ENCODE peak calls at places on chromosome 19, in seven cellular contexts. I, M, F, O, T, V and P are unnamed samples.

GRCh38 chr19:18520848-18521691 is 800 bp downstream of the ELL start:
- DNase-seq in I (peak; percentile 22), V (peak; percentile 73), T (peak; percentile 42), M (no peak), O (no peak), F (no peak), P (peak; percentile 66)

GRCh38 chr19:4676955-4677731 is 7.0 kb upstream of the MYDGF start:
- DNase-seq in F (peak; percentile 69), O (no peak), M (peak; percentile 62), T (peak; percentile 28), I (peak; percentile 18), V (no peak), P (no peak)

GRCh38 chr19:18590273-18591272 is 2.0 kb downstream of the REX1BD start:
- DNase-seq in F (peak; percentile 51), T (no peak), V (no peak), I (no peak), O (peak; percentile 76), M (peak; percentile 73), P (no peak)

GRCh38 chr19:19600793-19601346 is 17.6 kb downstream of the PBX4 start:
- DNase-seq in V (no peak), T (no peak), O (no peak), I (no peak), F (no peak), M (no peak), P (no peak)

GRCh38 chr19:10625003-10625761 is at the start of gene SLC44A2:
- DNase-seq in M (peak; percentile 36), T (no peak), V (peak; percentile 83), O (peak; percentile 77), I (peak; percentile 41), F (peak; percentile 89), P (peak; percentile 90)

GRCh38 chr19:7874080-7874856 is at the start of gene PRR36:
- DNase-seq in O (no peak), V (no peak), F (peak; percentile 57), M (no peak), I (peak; percentile 35), T (no peak), P (no peak)

GRCh38 chr19:30116984-30117555 is 175.0 kb downstream of the URI1 start:
- DNase-seq in O (no peak), M (no peak), T (no peak), V (no peak), I (no peak), F (no peak), P (no peak)

GRCh38 chr19:288911-289310 is 2.3 kb downstream of the PLPP2 start:
- DNase-seq in F (no peak), T (no peak), M (no peak), I (no peak), V (no peak), O (no peak), P (no peak)

GRCh38 chr19:19385900-19386339 is 19.6 kb upstream of the GATAD2A start:
- DNase-seq in M (no peak), O (no peak), V (no peak), I (peak; percentile 30), T (peak; percentile 68), F (peak; percentile 55), P (peak; percentile 55)

GRCh38 chr19:7832009-7832408 is 2.0 kb downstream of the EVI5L start:
- DNase-seq in O (no peak), V (no peak), I (no peak), F (no peak), T (no peak), M (no peak), P (no peak)

GRCh38 chr19:5046339-5047039 is 77.6 kb downstream of the KDM4B start:
- DNase-seq in O (peak; percentile 17), I (no peak), F (no peak), V (no peak), M (no peak), T (no peak), P (no peak)

GRCh38 chr19:35736913-35737886 is 5.1 kb downstream of the IGFLR1 start:
- DNase-seq in I (no peak), M (no peak), T (no peak), V (no peak), O (no peak), F (no peak), P (peak; percentile 25)

GRCh38 chr19:6769006-6769637 is 1.9 kb upstream of the SH2D3A start:
- DNase-seq in O (no peak), T (peak; percentile 18), V (no peak), M (peak; percentile 20), I (no peak), F (no peak), P (no peak)

GRCh38 chr19:39671739-39672363 is 16.1 kb downstream of the LGALS16 start:
- DNase-seq in V (no peak), O (peak; percentile 31), I (peak; percentile 44), F (no peak), T (peak; percentile 59), M (peak; percentile 50), P (no peak)

GRCh38 chr19:12665646-12666304 is 767 bp downstream of the MAN2B1 start:
- DNase-seq in M (no peak), O (no peak), F (no peak), I (no peak), V (no peak), T (peak; percentile 12), P (no peak)

GRCh38 chr19:38142176-38143035 is 81.6 kb downstream of the DPF1 start:
- DNase-seq in M (peak; percentile 51), T (peak; percentile 40), O (peak; percentile 32), I (peak; percentile 37), V (peak; percentile 68), F (peak; percentile 63), P (peak; percentile 58)

GRCh38 chr19:2613507-2614295 is 88.8 kb downstream of the GNG7 start:
- DNase-seq in V (no peak), T (no peak), I (peak; percentile 23), O (no peak), M (peak; percentile 36), F (no peak), P (no peak)

GRCh38 chr19:56142087-56142787 is 1.1 kb downstream of the ZNF444 start:
- DNase-seq in O (peak; percentile 3), M (no peak), V (no peak), T (no peak), F (no peak), I (no peak), P (no peak)

GRCh38 chr19:6087074-6087506 is 23.2 kb downstream of the RFX2 start:
- DNase-seq in T (no peak), M (no peak), F (no peak), V (no peak), I (no peak), O (no peak), P (no peak)

GRCh38 chr19:31054430-31054829 is 294.8 kb downstream of the TSHZ3 start:
- DNase-seq in F (peak; percentile 38), T (peak; percentile 46), M (peak; percentile 72), I (no peak), O (peak; percentile 43), V (no peak), P (no peak)

DNA sequence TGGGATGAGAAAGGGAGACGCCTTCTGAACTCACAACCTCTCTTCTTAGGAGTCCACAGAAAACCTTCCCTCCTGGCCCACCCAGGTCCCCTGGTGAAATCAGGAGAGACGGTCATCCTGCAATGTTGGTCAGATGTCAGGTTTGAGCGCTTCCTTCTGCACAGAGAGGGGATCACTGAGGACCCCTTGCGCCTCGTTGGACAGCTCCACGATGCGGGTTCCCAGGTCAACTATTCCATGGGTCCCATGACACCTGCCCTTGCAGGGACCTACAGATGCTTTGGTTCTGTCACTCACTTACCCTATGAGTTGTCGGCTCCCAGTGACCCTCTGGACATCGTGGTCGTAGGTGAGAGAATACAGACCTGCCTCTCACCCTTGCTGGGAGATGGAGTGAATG is 3.3 kb downstream of the KIR3DL3 start:
- DNase-seq in I (no peak), T (no peak), F (no peak), M (no peak), O (no peak), V (no peak), P (no peak)
- H3K4me3 ChIP-seq in I (no peak overlapping the region), T (no peak overlapping the region), F (no peak overlapping the region), M (no peak overlapping the region), O (no peak overlapping the region), V (no peak overlapping the region), P (no peak overlapping the region)

DNA sequence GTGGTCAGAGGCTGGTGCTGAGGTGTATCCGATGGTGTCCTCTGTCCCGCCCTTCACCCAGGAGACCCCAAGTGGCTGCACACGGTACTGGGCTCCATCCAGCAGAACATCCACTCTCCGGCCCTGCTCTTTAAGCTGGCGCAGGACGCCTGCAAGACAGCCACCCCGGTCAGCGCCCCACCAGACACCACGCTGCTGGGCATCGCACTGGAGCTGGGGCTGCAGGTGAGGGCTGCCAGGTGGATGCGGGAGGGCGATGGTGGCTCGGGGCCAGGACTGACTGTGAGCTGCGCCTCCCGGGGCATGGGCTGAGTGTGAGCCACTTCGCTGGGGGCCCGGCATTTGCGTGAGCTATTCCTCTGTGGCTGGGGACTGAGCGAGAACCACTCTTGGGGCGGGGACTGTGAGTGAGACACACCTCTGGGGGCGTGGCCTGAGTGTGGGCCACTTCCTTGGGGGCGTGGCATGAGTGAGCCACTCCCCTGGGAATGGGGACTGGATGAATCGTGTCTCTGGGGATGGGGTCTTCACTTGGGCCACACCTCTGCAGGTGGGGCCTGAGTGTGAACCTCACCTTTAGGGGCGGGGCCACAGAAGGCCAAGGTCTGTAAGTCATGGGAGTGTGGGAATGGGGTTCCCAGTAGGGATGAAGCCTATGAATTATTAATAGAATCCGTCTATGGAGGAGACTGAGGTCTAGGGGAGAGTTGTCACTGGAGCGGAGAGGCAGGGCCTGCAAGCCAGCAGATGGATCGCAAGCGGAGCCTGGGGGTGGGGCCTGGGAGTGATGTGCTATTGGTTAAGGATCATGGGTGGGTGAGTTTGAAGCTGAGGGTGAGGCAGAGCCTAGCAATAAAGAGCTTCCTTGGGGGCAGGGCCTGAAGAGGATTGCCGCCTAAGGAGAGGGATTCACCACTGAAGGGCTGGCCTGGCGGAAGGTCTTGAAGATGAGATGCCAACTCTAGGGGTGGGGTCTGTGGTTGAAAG is 30.5 kb downstream of the ZSWIM4 start:
- DNase-seq in O (no peak), T (no peak), I (no peak), V (peak; percentile 68), F (no peak), M (no peak), P (peak; percentile 42)
- TF ChIP-seq CTCF in O (no peak), T (no peak), I (no peak), V (no peak), F (no peak), M (no peak), P (no peak)

GRCh38 chr19:47430041-47430802 is 10.9 kb upstream of the MEIS3 start:
- DNase-seq in F (no peak), T (peak; percentile 23), M (peak; percentile 45), I (peak; percentile 42), V (no peak), O (no peak), P (no peak)
- H3K4me3 ChIP-seq in F (peak overlapping the region; percentile 7), T (no peak overlapping the region), M (no peak overlapping the region), I (no peak overlapping the region), V (peak overlapping the region; percentile 24), O (no peak overlapping the region), P (no peak overlapping the region)

GRCh38 chr19:15507068-15508034 is 974 bp upstream of the CYP4F22 start:
- DNase-seq in M (no peak), V (no peak), O (no peak), T (no peak), I (no peak), F (no peak), P (no peak)
- TF ChIP-seq CTCF in M (no peak), V (no peak), O (no peak), T (no peak), I (no peak), F (no peak), P (no peak)